ENCODE peak calls at places on chromosomes 2 and 18, in four cellular contexts. One of them, this sample, is unnamed.

GRCh38 chr2:168968342-168968741 is 62.8 kb downstream of the ABCB11 start:
- DNase-seq in kidney epithelial cell: no peak
- DNase-seq in AG20443: no peak
- DNase-seq in NCI-H524: no peak
- DNase-seq in this sample: no peak

GRCh38 chr2:168136392-168136977 is 110.9 kb downstream of the STK39 start:
- DNase-seq in AG20443: peak
- DNase-seq in kidney epithelial cell: no peak
- DNase-seq in NCI-H524: peak
- DNase-seq in this sample: no peak

GRCh38 chr2:64104944-64105343 is 39.3 kb downstream of the PELI1 start:
- DNase-seq in kidney epithelial cell: no peak
- DNase-seq in NCI-H524: peak
- DNase-seq in AG20443: no peak
- DNase-seq in this sample: no peak

GRCh38 chr2:165469417-165469816 is at the start of gene CSRNP3:
- DNase-seq in kidney epithelial cell: peak
- DNase-seq in AG20443: peak
- DNase-seq in NCI-H524: peak
- DNase-seq in this sample: peak

GRCh38 chr2:29106980-29107388 is 8.2 kb upstream of the CLIP4 start:
- DNase-seq in AG20443: no peak
- DNase-seq in kidney epithelial cell: no peak
- DNase-seq in NCI-H524: peak
- DNase-seq in this sample: no peak

GRCh38 chr2:12534646-12535263 is 182.0 kb upstream of the TRIB2 start:
- DNase-seq in NCI-H524: no peak
- DNase-seq in kidney epithelial cell: peak
- DNase-seq in AG20443: peak
- DNase-seq in this sample: peak

GRCh38 chr2:219733746-219734145 is 106.3 kb downstream of the SLC4A3 start:
- DNase-seq in AG20443: no peak
- DNase-seq in NCI-H524: no peak
- DNase-seq in kidney epithelial cell: no peak
- DNase-seq in this sample: no peak

GRCh38 chr18:65527879-65528633 is 222.8 kb upstream of the CDH7 start:
- DNase-seq in NCI-H524: no peak
- DNase-seq in kidney epithelial cell: no peak
- DNase-seq in AG20443: no peak
- DNase-seq in this sample: no peak

GRCh38 chr18:3103576-3103975 is 90.6 kb upstream of the LPIN2 start:
- DNase-seq in NCI-H524: peak
- DNase-seq in kidney epithelial cell: no peak
- DNase-seq in AG20443: no peak
- DNase-seq in this sample: no peak

GRCh38 chr2:181021199-181021789 is 40.9 kb downstream of the UBE2E3 start:
- DNase-seq in NCI-H524: no peak
- DNase-seq in AG20443: no peak
- DNase-seq in kidney epithelial cell: no peak
- DNase-seq in this sample: no peak

GRCh38 chr2:17892726-17893534 is 14.5 kb downstream of the KCNS3 start:
- DNase-seq in AG20443: no peak
- DNase-seq in kidney epithelial cell: no peak
- DNase-seq in NCI-H524: peak
- DNase-seq in this sample: no peak

GRCh38 chr2:120653026-120653425 is 82.6 kb upstream of the GLI2 start:
- DNase-seq in NCI-H524: no peak
- DNase-seq in kidney epithelial cell: no peak
- DNase-seq in AG20443: no peak
- DNase-seq in this sample: no peak

GRCh38 chr2:238286551-238286950 is 1.9 kb downstream of the PER2 start:
- DNase-seq in AG20443: peak
- DNase-seq in NCI-H524: peak
- DNase-seq in kidney epithelial cell: no peak
- DNase-seq in this sample: no peak

GRCh38 chr18:26540041-26540628 is 8.2 kb downstream of the KCTD1 start:
- DNase-seq in NCI-H524: no peak
- DNase-seq in AG20443: peak
- DNase-seq in kidney epithelial cell: no peak
- DNase-seq in this sample: no peak

GRCh38 chr2:190216829-190217228 is 102.8 kb downstream of the HIBCH start:
- DNase-seq in NCI-H524: peak
- DNase-seq in kidney epithelial cell: no peak
- DNase-seq in AG20443: peak
- DNase-seq in this sample: no peak

GRCh38 chr2:167310442-167310841 is 422.2 kb downstream of the XIRP2 start:
- DNase-seq in kidney epithelial cell: no peak
- DNase-seq in AG20443: no peak
- DNase-seq in NCI-H524: no peak
- DNase-seq in this sample: no peak

GRCh38 chr2:72893594-72894319 is 6.5 kb downstream of the SPR start:
- DNase-seq in kidney epithelial cell: no peak
- DNase-seq in AG20443: peak
- DNase-seq in NCI-H524: peak
- DNase-seq in this sample: no peak

GRCh38 chr2:2326053-2326452 is 5.0 kb downstream of the MYT1L start:
- DNase-seq in kidney epithelial cell: no peak
- DNase-seq in AG20443: no peak
- DNase-seq in NCI-H524: peak
- DNase-seq in this sample: no peak

GRCh38 chr2:136377423-136378382 is 259.8 kb upstream of the CXCR4 start:
- DNase-seq in NCI-H524: peak
- DNase-seq in kidney epithelial cell: no peak
- DNase-seq in AG20443: no peak
- DNase-seq in this sample: no peak

GRCh38 chr2:46461716-46462171 is 17.6 kb upstream of the TMEM247 start:
- DNase-seq in AG20443: no peak
- DNase-seq in kidney epithelial cell: no peak
- DNase-seq in NCI-H524: no peak
- DNase-seq in this sample: no peak

GRCh38 chr2:63438171-63438570 is 150.1 kb downstream of the WDPCP start:
- DNase-seq in kidney epithelial cell: no peak
- DNase-seq in NCI-H524: no peak
- DNase-seq in AG20443: no peak
- DNase-seq in this sample: no peak